ENCODE peak calls at places on chromosomes 6 and 20, in eight cellular contexts. R is A549, P is H54, G is heart left ventricle, N is body of pancreas, Y is IMR-90, W is sigmoid colon, U is prostate gland. B is an unnamed sample.

GRCh38 chr6:53151676-53152075 is 3.0 kb upstream of the GCM1 start:
- DNase-seq in W (no peak), U (no peak), G (no peak), Y (no peak), R (peak; percentile 25), N (no peak), P (peak; percentile 36), B (no peak)

GRCh38 chr20:11948809-11949208 is 31.1 kb downstream of the BTBD3 start:
- DNase-seq in P (no peak), N (no peak), G (no peak), R (no peak), U (no peak), Y (no peak), W (no peak), B (no peak)

GRCh38 chr6:100462990-100463684 is 1.6 kb downstream of the SIM1 start:
- DNase-seq in P (no peak), U (no peak), W (no peak), N (no peak), R (no peak), Y (no peak), G (no peak), B (no peak)

GRCh38 chr6:124964764-124965105 is 2.5 kb downstream of the RNF217 start:
- DNase-seq in G (no peak), U (no peak), N (no peak), W (no peak), R (no peak), Y (no peak), P (no peak), B (no peak)

GRCh38 chr6:49911252-49911651 is 44.9 kb upstream of the CRISP1 start:
- DNase-seq in Y (no peak), U (no peak), W (no peak), R (no peak), P (no peak), G (no peak), N (no peak), B (no peak)

GRCh38 chr6:134732761-134733160 is 217.1 kb downstream of the ALDH8A1 start:
- DNase-seq in U (no peak), W (no peak), N (no peak), Y (peak; percentile 29), P (no peak), G (no peak), R (no peak), B (no peak)

GRCh38 chr6:157716553-157716952 is 106.5 kb upstream of the SNX9 start:
- DNase-seq in N (no peak), P (no peak), W (no peak), R (no peak), U (no peak), Y (no peak), G (no peak), B (no peak)

GRCh38 chr6:134358320-134358719 is 40.4 kb upstream of the SGK1 start:
- DNase-seq in G (no peak), U (no peak), N (no peak), Y (peak; percentile 85), P (no peak), R (peak; percentile 13), W (no peak), B (no peak)

GRCh38 chr20:44354979-44355502 is 458 bp upstream of the HNF4A start:
- DNase-seq in R (peak; percentile 68), U (no peak), N (no peak), G (no peak), P (no peak), W (no peak), Y (no peak), B (peak; percentile 81)

GRCh38 chr20:44357020-44357419 is 1.5 kb downstream of the HNF4A start:
- DNase-seq in W (no peak), Y (no peak), U (no peak), G (no peak), N (peak; percentile 30), R (no peak), P (no peak), B (no peak)

GRCh38 chr20:44357555-44358130 is 2.1 kb downstream of the HNF4A start:
- DNase-seq in W (no peak), G (no peak), R (no peak), P (no peak), N (no peak), Y (no peak), U (no peak), B (no peak)

GRCh38 chr20:44356353-44356723 is 839 bp downstream of the HNF4A start:
- DNase-seq in G (no peak), R (no peak), U (no peak), P (no peak), W (no peak), N (no peak), Y (no peak), B (no peak)

DNA sequence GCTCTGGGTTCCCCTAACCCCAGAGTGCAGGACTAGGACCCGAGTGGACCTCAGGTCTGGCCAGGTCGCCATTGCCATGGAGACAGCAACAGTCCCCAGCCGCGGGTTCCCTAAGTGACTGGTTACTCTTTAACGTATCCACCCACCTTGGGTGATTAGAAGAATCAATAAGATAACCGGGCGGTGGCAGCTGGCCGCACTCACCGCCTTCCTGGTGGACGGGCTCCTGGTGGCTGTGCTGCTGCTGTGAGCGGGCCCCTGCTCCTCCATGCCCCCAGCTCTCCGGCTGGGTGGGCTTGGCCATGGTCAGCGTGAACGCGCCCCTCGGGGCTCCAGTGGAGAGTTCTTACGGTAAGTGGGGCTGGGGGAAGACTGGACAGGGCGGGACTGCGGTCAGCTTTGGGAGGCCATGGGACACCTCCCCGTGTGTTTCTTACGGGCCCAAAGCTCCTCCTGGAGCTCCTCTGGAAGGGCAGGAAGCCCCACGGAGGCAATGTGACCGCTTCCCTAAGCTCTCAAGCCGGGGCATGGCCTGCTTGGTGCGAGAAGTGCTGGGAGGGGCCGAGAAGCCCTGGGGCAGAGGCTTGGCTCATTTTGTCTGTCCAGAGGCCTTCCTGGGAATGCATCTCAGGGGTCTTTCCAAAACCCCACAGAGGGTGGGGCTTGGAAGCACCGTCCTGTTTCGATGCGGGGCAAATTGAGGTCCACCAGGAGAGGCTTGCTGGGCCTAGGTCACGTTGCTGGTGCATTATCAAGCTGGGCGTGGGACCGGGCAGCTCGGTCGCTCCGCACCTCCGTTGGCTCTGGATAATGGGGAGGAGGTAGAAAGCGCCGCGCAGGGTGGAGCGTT is at the start of gene HNF4A:
- DNase-seq in P (no peak), U (no peak), R (peak; percentile 50), Y (no peak), G (peak; percentile 57), W (no peak), N (peak; percentile 90), B (peak; percentile 84)
- TF ChIP-seq POLR2A in P (no peak), U (no peak), R (peak; percentile 29), Y (no peak), G (no peak), W (no peak), N (peak; percentile 91), B (peak; percentile 96)

GRCh38 chr6:147347882-147348214 is 143.6 kb downstream of the STXBP5 start:
- DNase-seq in R (no peak), G (no peak), N (no peak), U (no peak), P (no peak), W (no peak), Y (no peak), B (no peak)

GRCh38 chr6:147341486-147341885 is 137.3 kb downstream of the STXBP5 start:
- DNase-seq in W (no peak), U (no peak), Y (no peak), P (no peak), R (no peak), N (no peak), G (no peak), B (peak; percentile 77)

GRCh38 chr6:147345902-147346301 is 141.7 kb downstream of the STXBP5 start:
- DNase-seq in N (no peak), W (no peak), P (no peak), Y (no peak), R (no peak), G (no peak), U (no peak), B (no peak)

DNA sequence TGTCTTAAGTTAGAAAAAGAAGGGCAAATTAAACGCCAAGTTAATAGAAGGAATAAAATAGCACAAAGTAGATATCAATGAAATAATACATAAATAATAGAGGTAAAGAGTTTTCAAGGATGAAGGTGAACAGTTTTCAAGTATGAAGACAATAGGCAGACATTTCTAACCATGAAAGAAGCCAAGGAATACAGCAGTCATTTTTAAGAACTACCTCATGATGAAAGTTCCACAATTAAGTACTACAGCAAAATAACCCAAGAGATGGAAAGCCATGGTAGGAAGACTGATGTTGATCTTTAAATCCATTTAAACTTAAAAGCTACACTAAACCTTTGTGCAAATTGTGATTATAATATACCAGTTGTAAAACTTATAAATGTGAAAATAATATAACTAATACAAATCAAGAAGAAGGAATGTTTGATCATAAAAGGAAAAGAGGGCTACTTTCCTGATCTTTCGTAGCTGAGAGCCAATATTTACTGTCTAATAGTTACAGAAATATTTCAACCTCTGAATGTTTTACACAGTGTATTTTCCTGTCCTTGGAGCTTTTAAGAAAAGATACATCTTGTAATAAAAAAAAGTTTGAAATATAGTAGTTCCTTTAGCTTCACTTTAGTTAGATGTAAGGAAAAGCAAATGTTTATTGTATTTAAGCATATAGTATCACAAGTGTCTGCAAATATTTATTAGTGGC is 143.1 kb downstream of the STXBP5 start:
- DNase-seq in R (no peak), P (no peak), Y (no peak), N (no peak), G (no peak), U (no peak), W (no peak), B (no peak)
- TF ChIP-seq POLR2A in R (no peak), P (no peak), Y (no peak), N (no peak), G (no peak), U (no peak), W (no peak), B (no peak)

DNA sequence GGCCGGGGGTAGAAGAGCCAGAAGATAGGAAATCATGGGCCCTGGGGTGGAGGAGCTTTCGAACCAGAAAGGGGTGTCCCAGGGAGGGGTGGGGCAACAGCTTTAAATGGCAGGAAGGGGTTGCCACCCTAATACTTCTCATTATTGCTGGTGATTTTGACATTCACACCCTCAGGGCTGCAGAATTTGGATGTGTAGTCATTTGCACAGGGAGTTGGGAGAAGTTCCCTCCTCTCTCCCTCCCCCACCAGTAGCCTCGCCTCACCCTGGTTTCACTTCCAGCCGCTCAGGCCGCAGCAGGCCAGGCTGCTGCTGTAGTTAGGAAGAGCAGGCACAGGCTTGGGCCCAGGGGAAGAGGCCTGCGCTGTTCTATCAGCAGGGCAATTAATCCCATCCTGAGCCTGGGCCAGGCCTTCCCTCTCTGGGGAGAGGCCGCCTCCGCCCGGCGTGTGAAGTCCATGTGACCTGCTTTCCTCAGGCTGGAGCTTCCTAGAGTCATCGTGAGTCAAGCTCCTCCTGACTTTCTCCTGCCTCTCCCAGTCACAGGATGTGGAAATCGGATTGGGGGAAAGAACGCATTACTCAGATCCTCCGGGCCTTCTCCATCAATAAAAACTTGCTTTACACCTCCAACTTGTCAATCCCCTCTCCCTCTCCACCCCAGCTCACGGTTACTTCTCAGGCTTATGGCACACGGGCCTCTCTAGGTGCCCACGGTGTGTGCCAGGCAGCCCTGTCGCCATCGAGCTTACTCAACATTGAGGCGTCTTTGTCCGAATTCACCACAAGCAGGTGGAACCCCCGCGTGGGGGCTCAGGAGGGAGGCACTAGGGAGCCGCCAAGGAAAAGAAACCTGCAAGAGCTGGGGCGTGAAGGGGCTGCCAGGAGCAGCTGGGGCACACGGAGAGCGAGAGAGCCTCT is 7.8 kb downstream of the ADTRP start:
- DNase-seq in Y (peak; percentile 100), G (peak; percentile 91), P (peak; percentile 80), W (peak; percentile 96), U (peak; percentile 53), R (peak; percentile 92), N (peak; percentile 54), B (peak; percentile 91)
- TF ChIP-seq POLR2A in Y (peak; percentile 74), G (no peak), P (peak; percentile 32), W (no peak), U (no peak), R (no peak), N (no peak), B (peak; percentile 72)

DNA sequence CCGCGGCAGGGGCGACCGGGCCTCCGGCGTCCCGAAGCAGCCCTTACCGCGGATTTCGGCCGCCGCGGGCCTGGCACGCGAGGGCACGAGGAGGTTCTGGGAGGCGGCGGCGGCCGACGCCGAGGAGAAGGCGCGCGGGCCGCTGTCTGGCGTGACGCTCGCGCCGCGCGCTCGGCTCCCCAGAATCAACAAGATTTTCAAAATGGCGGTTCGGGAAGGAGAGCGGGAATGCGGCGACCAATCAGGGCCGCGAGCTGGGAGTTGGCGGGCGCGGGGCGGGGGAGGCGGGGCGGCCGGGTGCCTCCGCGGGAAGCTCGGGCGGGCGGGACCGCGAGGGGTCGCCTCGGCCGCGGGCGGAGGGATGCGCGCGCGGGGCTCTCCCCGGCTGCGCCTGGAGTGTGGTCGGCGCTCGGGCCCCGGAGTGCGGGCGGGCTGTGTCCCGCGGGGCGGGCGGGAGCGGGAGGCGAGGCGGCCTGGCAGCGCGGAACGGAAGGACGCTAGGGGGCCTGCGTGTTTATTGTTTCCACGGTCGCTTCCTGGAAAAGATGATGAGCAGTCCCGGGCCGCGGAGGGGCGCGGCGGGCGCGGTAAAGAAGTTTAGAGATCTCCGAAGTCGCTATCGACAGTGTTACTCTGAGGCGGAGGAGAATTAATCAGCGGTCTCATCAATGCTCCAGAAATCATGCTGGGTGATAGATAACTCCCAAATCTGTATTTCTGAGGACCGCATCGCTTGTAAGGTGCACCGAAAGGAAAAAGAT is at the start of gene DEK:
- DNase-seq in W (peak; percentile 94), Y (peak; percentile 81), R (peak; percentile 84), G (peak; percentile 93), N (peak; percentile 90), U (peak; percentile 85), P (peak; percentile 76), B (peak; percentile 89)
- TF ChIP-seq POLR2A in W (no peak), Y (peak; percentile 65), R (no peak), G (no peak), N (peak; percentile 67), U (peak; percentile 47), P (peak; percentile 19), B (peak; percentile 30)